ENCODE peak calls at places on chromosomes 7 and 10, in four cellular contexts. One of them, this sample, is unnamed.
A peak's percentile ranks its signal among the peaks of the same experiment; 100 is the strongest.

GRCh38 chr10:130109796-130110235 is 814 bp downstream of the C10orf143 start:
- DNase-seq in IMR-90: peak; percentile 85
- DNase-seq in GM12878: peak; percentile 61
- DNase-seq in K562: peak; percentile 81
- DNase-seq in this sample: peak; percentile 89

GRCh38 chr7:73342645-73343044 is 14.7 kb downstream of the FKBP6 start:
- DNase-seq in IMR-90: peak; percentile 69
- DNase-seq in GM12878: no peak
- DNase-seq in K562: peak; percentile 28
- DNase-seq in this sample: peak; percentile 53

GRCh38 chr10:10662720-10663467 is 354.8 kb upstream of the CELF2 start:
- DNase-seq in IMR-90: no peak
- DNase-seq in GM12878: no peak
- DNase-seq in K562: no peak
- DNase-seq in this sample: no peak

GRCh38 chr10:79245539-79246208 is 101.6 kb upstream of the PPIF start:
- DNase-seq in IMR-90: no peak
- DNase-seq in GM12878: no peak
- DNase-seq in K562: no peak
- DNase-seq in this sample: peak; percentile 27

GRCh38 chr10:28705472-28705871 is 28.2 kb downstream of the BAMBI start:
- DNase-seq in IMR-90: no peak
- DNase-seq in GM12878: no peak
- DNase-seq in K562: no peak
- DNase-seq in this sample: no peak

GRCh38 chr7:1874522-1875389 is 204.7 kb downstream of the ELFN1 start:
- DNase-seq in IMR-90: no peak
- DNase-seq in GM12878: no peak
- DNase-seq in K562: no peak
- DNase-seq in this sample: no peak

GRCh38 chr7:82534687-82535086 is 91.1 kb upstream of the CACNA2D1 start:
- DNase-seq in IMR-90: peak; percentile 70
- DNase-seq in GM12878: no peak
- DNase-seq in K562: no peak
- DNase-seq in this sample: peak; percentile 79

GRCh38 chr10:32388258-32389027 is 41.5 kb upstream of the EPC1 start:
- DNase-seq in IMR-90: no peak
- DNase-seq in GM12878: no peak
- DNase-seq in K562: no peak
- DNase-seq in this sample: peak; percentile 31

GRCh38 chr10:52740913-52741675 is 31.5 kb downstream of the MBL2 start:
- DNase-seq in IMR-90: peak; percentile 17
- DNase-seq in GM12878: no peak
- DNase-seq in K562: peak; percentile 50
- DNase-seq in this sample: peak; percentile 52

GRCh38 chr10:126262186-126262838 is 126.0 kb downstream of the ADAM12 start:
- DNase-seq in IMR-90: no peak
- DNase-seq in GM12878: no peak
- DNase-seq in K562: no peak
- DNase-seq in this sample: no peak

GRCh38 chr10:91328320-91328984 is 81.7 kb upstream of the HECTD2 start:
- DNase-seq in IMR-90: no peak
- DNase-seq in GM12878: no peak
- DNase-seq in K562: no peak
- DNase-seq in this sample: no peak

GRCh38 chr7:55427279-55427788 is 62.2 kb downstream of the LANCL2 start:
- DNase-seq in IMR-90: peak; percentile 19
- DNase-seq in GM12878: no peak
- DNase-seq in K562: no peak
- DNase-seq in this sample: no peak

GRCh38 chr10:5563991-5564536 is 39.3 kb downstream of the CALML3 start:
- DNase-seq in IMR-90: peak; percentile 61
- DNase-seq in GM12878: no peak
- DNase-seq in K562: peak; percentile 42
- DNase-seq in this sample: no peak

GRCh38 chr7:30791126-30791525 is 19.9 kb downstream of the MINDY4 start:
- DNase-seq in IMR-90: no peak
- DNase-seq in GM12878: no peak
- DNase-seq in K562: peak; percentile 49
- DNase-seq in this sample: no peak

GRCh38 chr7:83478601-83479000 is 170.3 kb downstream of the SEMA3E start:
- DNase-seq in IMR-90: no peak
- DNase-seq in GM12878: no peak
- DNase-seq in K562: no peak
- DNase-seq in this sample: no peak

GRCh38 chr10:87093461-87094372 is 926 bp downstream of the GLUD1 start:
- DNase-seq in IMR-90: peak; percentile 22
- DNase-seq in GM12878: no peak
- DNase-seq in K562: peak; percentile 80
- DNase-seq in this sample: peak; percentile 52

GRCh38 chr10:93103953-93104352 is 30.3 kb downstream of the CYP26A1 start:
- DNase-seq in IMR-90: no peak
- DNase-seq in GM12878: no peak
- DNase-seq in K562: no peak
- DNase-seq in this sample: no peak

GRCh38 chr10:126562209-126562680 is 108.2 kb downstream of the C10orf90 start:
- DNase-seq in IMR-90: no peak
- DNase-seq in GM12878: no peak
- DNase-seq in K562: no peak
- DNase-seq in this sample: no peak

GRCh38 chr10:12466701-12467100 is 117.4 kb downstream of the CAMK1D start:
- DNase-seq in IMR-90: peak; percentile 18
- DNase-seq in GM12878: no peak
- DNase-seq in K562: no peak
- DNase-seq in this sample: no peak

GRCh38 chr10:22693371-22693784 is 21.0 kb downstream of the PIP4K2A start:
- DNase-seq in IMR-90: peak; percentile 84
- DNase-seq in GM12878: no peak
- DNase-seq in K562: peak; percentile 82
- DNase-seq in this sample: no peak

GRCh38 chr10:86723009-86723408 is 33.4 kb upstream of the BMPR1A start:
- DNase-seq in IMR-90: no peak
- DNase-seq in GM12878: no peak
- DNase-seq in K562: no peak
- DNase-seq in this sample: no peak

GRCh38 chr10:109996766-109997171 is 11.0 kb upstream of the ADD3 start:
- DNase-seq in IMR-90: no peak
- DNase-seq in GM12878: no peak
- DNase-seq in K562: no peak
- DNase-seq in this sample: no peak

GRCh38 chr7:99473315-99473596 is 566 bp downstream of the ZNF789 start:
- DNase-seq in IMR-90: peak; percentile 82
- DNase-seq in GM12878: peak; percentile 33
- DNase-seq in K562: peak; percentile 79
- DNase-seq in this sample: peak; percentile 78

GRCh38 chr7:99476107-99476506 is 3.4 kb downstream of the ZNF789 start:
- DNase-seq in IMR-90: no peak
- DNase-seq in GM12878: no peak
- DNase-seq in K562: no peak
- DNase-seq in this sample: no peak

DNA sequence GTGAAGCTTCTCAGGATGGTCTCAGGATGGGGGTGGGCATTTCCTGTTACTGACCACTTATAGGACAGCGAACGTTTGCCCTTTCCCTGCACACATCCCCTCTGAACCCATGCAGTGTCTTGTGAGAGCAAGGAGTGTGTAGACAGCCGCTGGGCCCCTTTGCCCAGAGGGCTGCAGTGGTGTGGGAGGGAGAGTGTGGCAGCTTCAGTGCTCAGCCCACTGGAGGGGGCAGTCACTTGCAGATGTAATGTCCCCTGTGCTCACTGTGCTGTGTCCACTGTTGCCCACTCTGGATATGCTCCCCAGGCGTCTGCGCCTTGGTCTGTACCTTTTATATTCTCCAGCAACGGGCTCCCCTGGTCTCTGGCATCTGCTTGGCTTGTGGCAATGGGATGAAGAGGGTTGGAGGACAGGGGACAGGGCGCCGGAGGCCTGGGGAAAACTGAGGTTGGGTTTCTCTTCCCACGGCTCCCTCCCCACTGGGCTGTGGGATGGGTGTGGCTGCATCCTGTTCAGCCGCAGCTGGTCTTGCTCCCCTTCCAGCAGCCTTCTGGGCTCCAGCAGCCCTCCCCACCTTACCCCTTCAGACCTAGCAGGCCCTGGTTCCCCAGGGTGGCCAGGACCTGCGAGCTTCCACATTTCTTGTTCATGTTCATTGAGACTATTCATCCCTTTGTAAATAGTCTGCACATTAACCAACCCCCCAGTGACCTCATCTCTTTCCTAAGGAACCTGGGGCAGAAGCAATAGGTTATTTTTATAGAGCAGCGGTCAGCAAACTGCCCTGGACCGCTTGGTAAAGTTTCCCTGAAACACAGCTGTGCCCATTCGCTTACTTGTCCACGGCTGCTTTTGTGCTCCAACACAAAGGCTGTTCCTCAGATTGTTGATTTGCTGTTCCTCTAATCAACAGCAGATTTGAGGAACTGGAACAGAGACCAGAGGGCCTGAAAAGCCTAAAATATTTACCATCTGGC is 6.1 kb downstream of the ZNF789 start:
- DNase-seq in IMR-90: no peak
- DNase-seq in GM12878: no peak
- DNase-seq in K562: no peak
- DNase-seq in this sample: no peak
- H3K9ac ChIP-seq in IMR-90: no peak overlapping the region
- H3K9ac ChIP-seq in GM12878: no peak overlapping the region
- H3K9ac ChIP-seq in K562: peak overlapping the region; percentile 77
- H3K9ac ChIP-seq in this sample: no peak overlapping the region

GRCh38 chr7:101859411-101860106 is 42.1 kb downstream of the CUX1 start:
- DNase-seq in IMR-90: no peak
- DNase-seq in GM12878: no peak
- DNase-seq in K562: no peak
- DNase-seq in this sample: peak; percentile 72
- H3K27ac ChIP-seq in IMR-90: no peak overlapping the region
- H3K27ac ChIP-seq in GM12878: no peak overlapping the region
- H3K27ac ChIP-seq in K562: peak overlapping the region; percentile 0
- H3K27ac ChIP-seq in this sample: no peak overlapping the region

DNA sequence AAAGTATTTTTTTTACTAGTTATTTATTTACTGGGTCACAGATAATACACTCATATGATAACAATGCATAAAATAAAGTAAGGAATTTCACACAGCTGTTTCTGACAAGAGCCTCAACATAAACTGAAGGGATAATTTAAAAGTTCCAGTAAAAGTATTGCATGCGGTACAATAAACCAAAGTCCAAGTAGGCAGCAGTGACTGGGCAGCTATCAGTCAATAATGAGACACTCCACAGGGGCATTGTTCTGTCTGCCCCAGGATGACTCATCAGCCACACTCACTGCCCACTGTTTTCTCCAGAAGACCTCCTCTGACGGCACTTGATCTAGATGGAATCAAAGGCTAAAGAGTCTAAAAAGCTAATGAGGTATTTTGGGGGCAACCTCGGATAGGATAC is 174.8 kb downstream of the AVL9 start:
- DNase-seq in IMR-90: peak; percentile 45
- DNase-seq in GM12878: no peak
- DNase-seq in K562: peak; percentile 67
- DNase-seq in this sample: peak; percentile 74
- TF ChIP-seq FOS in IMR-90: peak; percentile 69
- TF ChIP-seq FOS in GM12878: no peak
- TF ChIP-seq FOS in K562: no peak
- TF ChIP-seq FOS in this sample: peak; percentile 86

GRCh38 chr7:105854516-105854915 is 21.9 kb downstream of the ATXN7L1 start:
- DNase-seq in IMR-90: no peak
- DNase-seq in GM12878: no peak
- DNase-seq in K562: no peak
- DNase-seq in this sample: no peak
- H3K9ac ChIP-seq in IMR-90: no peak overlapping the region
- H3K9ac ChIP-seq in GM12878: no peak overlapping the region
- H3K9ac ChIP-seq in K562: no peak overlapping the region
- H3K9ac ChIP-seq in this sample: no peak overlapping the region

GRCh38 chr10:128573936-128574335 is 447.7 kb upstream of the MKI67 start:
- DNase-seq in IMR-90: no peak
- DNase-seq in GM12878: no peak
- DNase-seq in K562: no peak
- DNase-seq in this sample: no peak
- H3K27ac ChIP-seq in IMR-90: no peak overlapping the region
- H3K27ac ChIP-seq in GM12878: no peak overlapping the region
- H3K27ac ChIP-seq in K562: no peak overlapping the region
- H3K27ac ChIP-seq in this sample: no peak overlapping the region

GRCh38 chr10:50552771-50553535 is 70.8 kb downstream of the SGMS1 start:
- DNase-seq in IMR-90: peak; percentile 36
- DNase-seq in GM12878: no peak
- DNase-seq in K562: peak; percentile 77
- DNase-seq in this sample: peak; percentile 25

GRCh38 chr10:50554381-50554994 is 69.3 kb downstream of the SGMS1 start:
- DNase-seq in IMR-90: no peak
- DNase-seq in GM12878: no peak
- DNase-seq in K562: peak; percentile 64
- DNase-seq in this sample: no peak

GRCh38 chr10:50557130-50557682 is 66.5 kb downstream of the SGMS1 start:
- DNase-seq in IMR-90: no peak
- DNase-seq in GM12878: no peak
- DNase-seq in K562: no peak
- DNase-seq in this sample: no peak

GRCh38 chr10:50556238-50557120 is 67.3 kb downstream of the SGMS1 start:
- DNase-seq in IMR-90: no peak
- DNase-seq in GM12878: no peak
- DNase-seq in K562: peak; percentile 85
- DNase-seq in this sample: no peak

GRCh38 chr10:50554995-50555568 is 68.7 kb downstream of the SGMS1 start:
- DNase-seq in IMR-90: peak; percentile 67
- DNase-seq in GM12878: no peak
- DNase-seq in K562: peak; percentile 91
- DNase-seq in this sample: peak; percentile 26
- TF ChIP-seq FOS in IMR-90: no peak
- TF ChIP-seq FOS in GM12878: no peak
- TF ChIP-seq FOS in K562: no peak
- TF ChIP-seq FOS in this sample: no peak

GRCh38 chr10:101011517-101012423 is 12.2 kb downstream of the LZTS2 start:
- DNase-seq in IMR-90: peak; percentile 29
- DNase-seq in GM12878: no peak
- DNase-seq in K562: peak; percentile 85
- DNase-seq in this sample: no peak
- H3K9ac ChIP-seq in IMR-90: no peak overlapping the region
- H3K9ac ChIP-seq in GM12878: no peak overlapping the region
- H3K9ac ChIP-seq in K562: peak overlapping the region; percentile 28
- H3K9ac ChIP-seq in this sample: no peak overlapping the region

GRCh38 chr7:16688249-16688648 is 42.3 kb downstream of the BZW2 start:
- DNase-seq in IMR-90: no peak
- DNase-seq in GM12878: no peak
- DNase-seq in K562: peak; percentile 46
- DNase-seq in this sample: no peak

DNA sequence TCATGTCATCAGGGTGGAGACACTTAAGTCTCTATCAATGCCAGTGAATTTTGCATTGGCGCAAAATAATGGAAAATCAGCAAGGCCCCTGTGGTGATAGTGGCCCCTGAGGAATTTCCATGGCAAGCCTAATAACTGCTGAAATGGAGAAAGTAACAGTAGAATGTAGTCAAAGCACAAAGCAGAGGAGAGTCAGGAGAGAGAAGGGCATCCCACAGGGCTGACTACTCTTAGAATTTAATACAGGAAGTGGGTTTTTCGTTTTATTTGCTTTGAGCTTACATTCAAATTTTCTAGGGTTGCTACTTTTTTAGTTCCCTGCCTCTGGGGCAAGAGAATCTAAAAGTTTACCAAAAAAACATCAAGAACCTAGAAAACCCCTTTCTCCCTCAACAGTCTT is 39.0 kb downstream of the BZW2 start:
- DNase-seq in IMR-90: no peak
- DNase-seq in GM12878: no peak
- DNase-seq in K562: no peak
- DNase-seq in this sample: no peak
- H3K27ac ChIP-seq in IMR-90: peak overlapping the region; percentile 67
- H3K27ac ChIP-seq in GM12878: no peak overlapping the region
- H3K27ac ChIP-seq in K562: no peak overlapping the region
- H3K27ac ChIP-seq in this sample: no peak overlapping the region

This sample was measured in endothelial cell of umbilical vein.